ENCODE peak calls at places on chromosomes 6 and 20, in eight cellular contexts. I, K, B, Q, Y, Z, C and R are unnamed samples.

GRCh38 chr6:101613556-101613955 is 220.0 kb downstream of the GRIK2 start:
- DNase-seq in B (no peak), C (no peak), Z (no peak), Q (no peak), Y (no peak), I (no peak), K (no peak), R (no peak)

GRCh38 chr6:160013987-160014868 is 45.3 kb downstream of the IGF2R start:
- DNase-seq in I (no peak), Q (no peak), Z (no peak), Y (no peak), C (no peak), B (no peak), K (no peak), R (no peak)

GRCh38 chr6:129923520-129923919 is 62.4 kb upstream of the TMEM244 start:
- DNase-seq in C (no peak), I (no peak), Q (no peak), B (no peak), Y (no peak), Z (no peak), K (no peak), R (no peak)

GRCh38 chr6:2061880-2062279 is 183.5 kb downstream of the GMDS start:
- DNase-seq in I (peak), Y (no peak), K (no peak), C (no peak), Z (no peak), Q (no peak), B (no peak), R (no peak)

GRCh38 chr6:118710616-118711015 is 59.2 kb upstream of the CEP85L start:
- DNase-seq in B (no peak), Q (no peak), C (no peak), Z (no peak), Y (no peak), I (no peak), K (no peak), R (no peak)

GRCh38 chr6:69390125-69390524 is 406.7 kb downstream of the LMBRD1 start:
- DNase-seq in C (no peak), Q (no peak), Z (no peak), B (no peak), Y (no peak), I (no peak), K (no peak), R (no peak)

GRCh38 chr6:13953061-13953705 is 28.4 kb downstream of the RNF182 start:
- DNase-seq in K (no peak), Y (no peak), B (no peak), C (no peak), Q (no peak), Z (no peak), I (no peak), R (no peak)

GRCh38 chr6:144896876-144897275 is 611.7 kb downstream of the UTRN start:
- DNase-seq in Z (no peak), C (no peak), I (peak), K (no peak), Q (no peak), B (no peak), Y (no peak), R (no peak)

GRCh38 chr6:126535138-126535537 is 195.2 kb downstream of the CENPW start:
- DNase-seq in Z (no peak), K (no peak), I (no peak), B (no peak), Q (no peak), Y (no peak), C (no peak), R (no peak)

GRCh38 chr6:134178230-134179044 is 126.0 kb upstream of the SLC2A12 start:
- DNase-seq in Z (peak), Y (peak), K (peak), B (peak), Q (peak), I (peak), C (peak), R (peak)

GRCh38 chr6:125637207-125637606 is 112.2 kb upstream of the HEY2 start:
- DNase-seq in Y (no peak), K (no peak), B (no peak), Z (no peak), I (no peak), C (no peak), Q (no peak), R (no peak)

GRCh38 chr20:4083103-4083864 is 67.9 kb upstream of the RNF24 start:
- DNase-seq in B (no peak), K (no peak), Z (no peak), Y (no peak), C (no peak), I (no peak), Q (no peak), R (no peak)

GRCh38 chr20:1001981-1002681 is at the start of gene RSPO4:
- DNase-seq in Y (peak), Z (no peak), I (no peak), B (no peak), Q (no peak), K (no peak), C (no peak), R (no peak)

GRCh38 chr6:17032595-17033591 is 69.0 kb upstream of the STMND1 start:
- DNase-seq in Z (peak), C (peak), B (peak), Y (no peak), K (peak), Q (peak), I (peak), R (no peak)

GRCh38 chr6:14638932-14639875 is 521.6 kb downstream of the CD83 start:
- DNase-seq in K (no peak), Z (no peak), B (no peak), Y (no peak), C (peak), I (peak), Q (no peak), R (peak)

GRCh38 chr20:59082077-59082740 is 39.6 kb upstream of the PRELID3B start:
- DNase-seq in Y (no peak), B (no peak), Q (no peak), I (no peak), Z (no peak), K (peak), C (no peak), R (no peak)

GRCh38 chr20:9409981-9410380 is 104.4 kb upstream of the LAMP5 start:
- DNase-seq in B (no peak), C (no peak), K (peak), I (no peak), Y (no peak), Q (no peak), Z (no peak), R (no peak)

GRCh38 chr6:30397697-30398096 is 52.7 kb downstream of the RPP21 start:
- DNase-seq in Y (no peak), C (no peak), I (no peak), B (no peak), Z (no peak), K (no peak), Q (no peak), R (no peak)

GRCh38 chr6:151285121-151285520 is 45.4 kb downstream of the AKAP12 start:
- DNase-seq in I (no peak), Y (no peak), Z (no peak), B (no peak), Q (no peak), C (no peak), K (no peak), R (no peak)

GRCh38 chr6:83370607-83371006 is 60.2 kb downstream of the ME1 start:
- DNase-seq in K (no peak), Y (no peak), Z (no peak), I (no peak), B (no peak), Q (no peak), C (no peak), R (no peak)

GRCh38 chr20:19885576-19885956 is 127.5 kb downstream of the RIN2 start:
- DNase-seq in K (no peak), C (no peak), Z (no peak), B (no peak), I (no peak), Y (no peak), Q (no peak), R (no peak)

GRCh38 chr6:164007881-164008280 is 593.4 kb downstream of the QKI start:
- DNase-seq in B (no peak), C (peak), I (no peak), Y (no peak), K (no peak), Q (no peak), Z (no peak), R (no peak)

GRCh38 chr6:116011520-116011919 is 49.2 kb downstream of the FRK start:
- DNase-seq in Z (no peak), Y (no peak), K (no peak), C (no peak), I (no peak), Q (no peak), B (no peak), R (no peak)

GRCh38 chr6:13005994-13006393 is 289.4 kb downstream of the PHACTR1 start:
- DNase-seq in K (no peak), C (no peak), I (no peak), B (no peak), Z (no peak), Y (no peak), Q (no peak), R (no peak)

GRCh38 chr20:59771506-59772372 is 161.7 kb downstream of the SYCP2 start:
- DNase-seq in Q (no peak), C (no peak), Y (peak), B (no peak), Z (peak), K (no peak), I (no peak), R (peak)

GRCh38 chr20:49286689-49287551 is 9.1 kb upstream of the ZNFX1 start:
- DNase-seq in C (no peak), B (no peak), Y (no peak), I (no peak), K (no peak), Q (no peak), Z (no peak), R (no peak)
- TF ChIP-seq POLR2A in C (no peak), B (no peak), Y (no peak), I (no peak), K (no peak), Q (no peak), Z (no peak), R (no peak)

DNA sequence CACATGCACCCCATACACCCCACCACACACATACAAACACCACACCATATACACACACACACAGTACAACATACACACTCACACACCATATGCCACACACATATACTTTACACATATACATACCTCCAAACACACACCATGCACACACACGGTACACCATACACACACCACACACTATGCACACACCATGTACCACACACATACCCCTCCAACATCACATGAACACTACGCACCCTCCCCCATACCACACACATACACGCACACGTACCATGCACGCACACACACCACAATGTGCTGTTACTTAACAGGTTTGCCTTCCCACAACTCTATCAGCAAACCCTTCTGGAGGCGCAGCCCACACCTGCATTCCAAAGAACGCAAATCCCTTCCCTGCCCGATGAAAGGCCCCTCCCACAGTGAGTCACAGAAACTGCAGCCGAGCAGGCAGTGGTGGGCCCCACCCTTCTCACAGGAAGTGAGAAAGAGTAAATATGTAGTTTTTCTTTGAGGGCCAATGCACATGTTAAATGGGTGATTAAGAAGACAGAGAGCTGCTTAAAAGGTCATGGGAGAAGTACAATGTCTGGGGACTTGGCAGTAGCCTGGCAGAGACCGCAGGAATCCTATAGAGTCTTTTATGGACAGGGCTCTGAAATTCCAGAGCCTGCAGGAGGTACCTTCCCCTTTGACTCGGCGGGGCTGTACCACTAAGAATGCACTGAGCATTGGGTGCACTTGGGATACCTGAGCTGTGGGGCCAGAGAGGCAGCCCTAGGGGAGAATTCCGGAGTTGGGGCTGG is 34.1 kb upstream of the EZR start:
- DNase-seq in Y (no peak), K (peak), Q (no peak), I (peak), B (peak), C (no peak), Z (peak), R (peak)
- TF ChIP-seq POLR2A in Y (no peak), K (peak), Q (no peak), I (peak), B (peak), C (no peak), Z (no peak), R (peak)

DNA sequence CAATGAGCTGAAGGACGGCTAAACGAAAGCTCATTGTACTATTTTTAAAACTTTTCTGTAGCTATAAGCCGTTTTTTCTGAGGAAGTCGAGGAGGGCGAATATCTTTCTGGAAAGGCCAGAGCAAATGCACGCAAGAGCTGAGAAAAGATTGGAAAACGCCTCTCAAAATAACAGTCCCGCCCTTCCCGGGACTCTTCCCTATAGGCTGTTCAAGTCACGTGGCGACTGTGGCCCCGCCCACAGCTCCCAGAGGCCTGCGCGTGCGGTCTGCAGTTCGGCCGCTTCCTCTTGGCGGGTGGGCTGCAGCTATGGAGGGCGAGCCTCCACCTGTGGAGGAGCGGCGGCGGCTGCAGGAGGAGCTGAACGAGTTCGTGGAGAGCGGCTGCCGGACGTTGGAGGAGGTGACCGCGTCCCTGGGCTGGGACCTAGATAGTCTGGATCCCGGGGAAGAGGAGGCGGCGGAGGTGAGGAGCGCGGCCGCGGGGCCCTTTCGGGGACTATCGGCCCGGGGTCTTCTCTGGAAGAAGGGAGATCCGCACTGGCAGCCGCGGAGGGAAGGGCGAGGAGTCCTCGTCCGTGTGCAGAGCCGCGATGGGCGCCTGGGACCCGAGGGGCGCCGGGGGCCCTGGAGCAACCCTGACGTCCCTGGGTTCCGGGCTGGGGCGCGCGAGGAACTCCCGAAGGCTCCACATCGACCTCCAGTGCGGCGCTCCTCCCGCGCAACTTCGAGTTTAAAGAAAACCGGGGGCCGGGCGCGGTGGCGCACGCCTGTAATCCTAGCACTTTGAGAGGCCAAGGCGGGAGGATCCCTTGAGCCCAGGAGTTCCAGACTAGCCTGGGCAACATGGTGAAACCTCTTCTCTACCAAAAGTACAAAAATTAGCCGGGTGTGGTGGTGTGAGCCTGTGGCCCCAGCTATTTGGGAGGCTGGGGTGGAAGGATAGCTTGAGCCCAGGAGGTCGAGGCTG is at the start of gene SNRNP48:
- DNase-seq in Q (peak), I (peak), K (peak), B (peak), C (peak), Z (peak), Y (peak), R (peak)
- TF ChIP-seq POLR2A in Q (peak), I (peak), K (peak), B (no peak), C (peak), Z (no peak), Y (no peak), R (peak)

GRCh38 chr6:35495258-35496035 is 1.4 kb downstream of the TEAD3 start:
- DNase-seq in Y (no peak), I (no peak), B (no peak), Z (no peak), C (no peak), Q (no peak), K (no peak), R (peak)
- TF ChIP-seq POLR2A in Y (no peak), I (no peak), B (no peak), Z (no peak), C (no peak), Q (no peak), K (no peak), R (no peak)

GRCh38 chr20:62388839-62389600 is 2.1 kb downstream of the RPS21 start:
- DNase-seq in B (no peak), K (no peak), Q (no peak), Y (no peak), C (no peak), Z (no peak), I (no peak), R (no peak)
- TF ChIP-seq POLR2A in B (no peak), K (no peak), Q (no peak), Y (no peak), C (no peak), Z (no peak), I (no peak), R (no peak)

GRCh38 chr6:56475736-56476457 is 166.8 kb downstream of the DST start:
- DNase-seq in Z (no peak), I (peak), Q (peak), B (peak), C (no peak), K (no peak), Y (no peak), R (no peak)

GRCh38 chr6:56478202-56478601 is 164.5 kb downstream of the DST start:
- DNase-seq in Z (no peak), K (no peak), Q (no peak), I (no peak), Y (no peak), B (no peak), C (no peak), R (no peak)

GRCh38 chr6:56474531-56474930 is 168.2 kb downstream of the DST start:
- DNase-seq in K (no peak), Q (no peak), C (no peak), Y (no peak), Z (no peak), I (no peak), B (no peak), R (no peak)

GRCh38 chr6:56479381-56479780 is 163.3 kb downstream of the DST start:
- DNase-seq in Q (no peak), I (no peak), B (no peak), Y (no peak), Z (no peak), C (no peak), K (no peak), R (no peak)

DNA sequence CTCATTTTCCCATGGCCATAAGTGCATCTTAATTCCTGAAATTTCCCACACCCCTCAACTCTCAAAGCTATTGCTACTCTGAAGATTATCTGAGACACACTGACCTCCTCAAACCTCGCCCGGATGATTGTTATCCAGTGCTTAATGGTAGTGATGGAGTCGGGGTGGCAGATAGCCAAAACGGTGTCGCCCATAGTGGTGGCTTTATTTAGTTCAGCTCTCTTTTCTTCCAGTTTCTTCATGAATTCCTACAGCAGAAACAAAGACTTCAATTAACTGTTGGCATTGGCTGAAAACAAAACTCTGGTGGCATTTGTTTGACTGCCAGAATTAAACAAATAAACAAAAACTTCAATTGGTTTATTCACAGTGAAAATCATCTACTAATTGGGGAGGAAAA is 165.4 kb downstream of the DST start:
- DNase-seq in Q (no peak), I (no peak), B (no peak), Z (no peak), C (no peak), K (no peak), Y (no peak), R (no peak)
- TF ChIP-seq POLR2A in Q (no peak), I (no peak), B (no peak), Z (no peak), C (no peak), K (no peak), Y (no peak), R (no peak)